ENCODE peak calls at places on chromosomes 12 and 14, in ten cellular contexts. V is lower leg skin, F is dorsolateral prefrontal cortex, O is mucosa of descending colon, K is HTR-8/SVneo, L is memory B cell, A is amygdala, H is NCI-H748 treated with DMSO at 0.1 percent for 48 hours, Z is epithelial cell of proximal tubule, P is cerebellum. Y is an unnamed sample.

GRCh38 chr12:78641837-78642423 is 222.6 kb upstream of the SYT1 start:
- DNase-seq in A (no peak), L (no peak), P (no peak), K (no peak), O (no peak), V (no peak), F (no peak), H (no peak), Z (no peak), Y (no peak)

GRCh38 chr14:75279739-75280447 is 1.3 kb downstream of the FOS start:
- DNase-seq in A (no peak), H (no peak), F (no peak), V (no peak), P (no peak), O (peak), Z (no peak), K (no peak), L (no peak), Y (no peak)

GRCh38 chr12:52389313-52390207 is 4.1 kb upstream of the KRT84 start:
- DNase-seq in O (no peak), F (peak), H (no peak), P (no peak), L (no peak), K (no peak), A (no peak), Z (no peak), V (no peak), Y (no peak)

GRCh38 chr12:22377731-22378496 is 43.4 kb upstream of the ST8SIA1 start:
- DNase-seq in H (no peak), A (no peak), L (no peak), K (no peak), V (no peak), Z (no peak), O (no peak), F (no peak), P (no peak), Y (no peak)

GRCh38 chr14:51726166-51726899 is 74.6 kb downstream of the FRMD6 start:
- DNase-seq in V (no peak), H (no peak), K (no peak), O (no peak), A (no peak), Z (no peak), L (no peak), P (no peak), F (no peak), Y (no peak)

GRCh38 chr12:13375583-13376413 is 179.3 kb downstream of the EMP1 start:
- DNase-seq in A (no peak), K (no peak), F (no peak), P (no peak), O (no peak), V (no peak), Z (no peak), H (no peak), L (no peak), Y (no peak)

GRCh38 chr14:75562494-75562893 is 15.9 kb upstream of the FLVCR2 start:
- DNase-seq in F (no peak), A (no peak), H (peak), V (no peak), P (no peak), O (no peak), L (no peak), K (no peak), Z (no peak), Y (no peak)

GRCh38 chr14:68306934-68307758 is 485.7 kb downstream of the ZFP36L1 start:
- DNase-seq in O (peak), Z (no peak), L (no peak), F (no peak), V (no peak), P (no peak), K (no peak), A (no peak), H (peak), Y (no peak)

GRCh38 chr12:51522696-51523095 is 68.3 kb upstream of the SCN8A start:
- DNase-seq in Z (no peak), V (no peak), H (no peak), P (no peak), L (no peak), K (no peak), O (no peak), F (no peak), A (no peak), Y (no peak)

GRCh38 chr12:88925370-88925915 is 345.2 kb upstream of the KITLG start:
- DNase-seq in H (no peak), O (no peak), P (no peak), F (no peak), Z (no peak), L (no peak), V (no peak), K (no peak), A (no peak), Y (no peak)

GRCh38 chr12:101186291-101186690 is 23.7 kb downstream of the SLC5A8 start:
- DNase-seq in Z (no peak), F (no peak), V (no peak), H (no peak), O (no peak), K (no peak), A (no peak), P (no peak), L (no peak), Y (no peak)

GRCh38 chr12:104010800-104011199 is 39.2 kb downstream of the GLT8D2 start:
- DNase-seq in O (no peak), V (no peak), L (no peak), F (no peak), H (no peak), A (no peak), Z (no peak), K (no peak), P (peak), Y (no peak)

GRCh38 chr12:63420206-63420644 is 248.1 kb downstream of the DPY19L2 start:
- DNase-seq in F (no peak), A (no peak), P (no peak), H (peak), K (peak), Z (peak), L (peak), O (no peak), V (no peak), Y (peak)

GRCh38 chr14:97266653-97267052 is 469.5 kb downstream of the VRK1 start:
- DNase-seq in Z (peak), A (no peak), V (no peak), F (no peak), K (no peak), O (no peak), H (no peak), P (no peak), L (no peak), Y (peak)

GRCh38 chr14:52299692-52300278 is 14.3 kb upstream of the PTGER2 start:
- DNase-seq in O (no peak), A (no peak), V (no peak), Z (peak), H (peak), F (no peak), P (peak), K (peak), L (peak), Y (peak)

GRCh38 chr12:45914090-45914489 is 76.3 kb downstream of the SCAF11 start:
- DNase-seq in F (no peak), L (no peak), P (no peak), O (no peak), Z (peak), V (no peak), K (peak), A (no peak), H (no peak), Y (no peak)

GRCh38 chr14:37599527-37600368 is 4.3 kb downstream of the TTC6 start:
- DNase-seq in K (no peak), O (peak), V (no peak), H (peak), L (no peak), P (no peak), Z (no peak), F (no peak), A (no peak), Y (no peak)

GRCh38 chr14:54902143-54902520 is 494 bp downstream of the GCH1 start:
- DNase-seq in V (peak), H (peak), L (peak), Z (no peak), A (peak), O (peak), F (no peak), K (peak), P (peak), Y (no peak)

GRCh38 chr12:54039417-54040147 is 6.7 kb downstream of the HOXC5 start:
- DNase-seq in P (no peak), Z (no peak), K (no peak), L (no peak), A (no peak), F (no peak), H (no peak), V (no peak), O (no peak), Y (no peak)

GRCh38 chr12:91272456-91273063 is 89.9 kb upstream of the DCN start:
- DNase-seq in A (no peak), O (peak), V (peak), K (no peak), P (no peak), Z (no peak), H (no peak), L (no peak), F (no peak), Y (peak)

GRCh38 chr14:95463173-95463901 is 53.1 kb downstream of the SYNE3 start:
- DNase-seq in O (peak), K (no peak), Z (no peak), A (no peak), P (peak), V (no peak), H (peak), L (peak), F (no peak), Y (no peak)

GRCh38 chr12:58914457-58914856 is 5.8 kb downstream of the LRIG3 start:
- DNase-seq in Z (no peak), L (no peak), P (no peak), A (no peak), K (no peak), F (no peak), H (peak), O (no peak), V (no peak), Y (no peak)

GRCh38 chr12:3364226-3364625 is 126.8 kb upstream of the PRMT8 start:
- DNase-seq in F (no peak), P (no peak), L (no peak), H (no peak), V (no peak), K (no peak), A (no peak), O (no peak), Z (no peak), Y (no peak)

GRCh38 chr14:37469650-37470049 is 125.4 kb downstream of the FOXA1 start:
- DNase-seq in H (no peak), V (no peak), O (no peak), P (no peak), K (no peak), L (no peak), A (no peak), F (no peak), Z (no peak), Y (no peak)

Y was measured in iPS DF 6.9.